ENCODE peak calls at places on chromosomes 2 and 18, in seven cellular contexts. Z is hepatocyte, E is GM23248, K is GM23338, U is neural progenitor cell, W is HCT116, X is PC-3. D is an unnamed sample.
A peak's percentile ranks its signal among the peaks of the same experiment; 100 is the strongest.

GRCh38 chr2:69082430-69082997 is 69.5 kb downstream of the ANTXR1 start:
- DNase-seq in Z (peak; percentile 79), E (peak; percentile 79), K (no peak), U (no peak), W (no peak), X (peak; percentile 95), D (no peak)

GRCh38 chr18:22324191-22325131 is 93.3 kb downstream of the CTAGE1 start:
- DNase-seq in Z (peak; percentile 70), E (peak; percentile 47), K (peak; percentile 80), U (peak; percentile 83), W (no peak), X (no peak), D (no peak)

GRCh38 chr2:12316464-12316863 is 400.3 kb upstream of the TRIB2 start:
- DNase-seq in Z (no peak), E (no peak), K (no peak), U (no peak), W (no peak), X (no peak), D (no peak)

GRCh38 chr2:46873632-46874068 is 42.0 kb downstream of the MCFD2 start:
- DNase-seq in Z (peak; percentile 88), E (peak; percentile 98), K (no peak), U (no peak), W (peak; percentile 76), X (peak; percentile 97), D (no peak)

GRCh38 chr2:128260239-128261138 is 58.2 kb downstream of the HS6ST1 start:
- DNase-seq in Z (peak; percentile 90), E (peak; percentile 98), K (peak; percentile 79), U (peak; percentile 83), W (peak; percentile 4), X (peak; percentile 32), D (no peak)

GRCh38 chr2:240163056-240163714 is 22.7 kb upstream of the OTOS start:
- DNase-seq in Z (no peak), E (no peak), K (no peak), U (no peak), W (no peak), X (no peak), D (no peak)

GRCh38 chr2:137865954-137866540 is 98.2 kb upstream of the HNMT start:
- DNase-seq in Z (peak; percentile 68), E (peak; percentile 53), K (peak; percentile 80), U (peak; percentile 70), W (peak; percentile 53), X (peak; percentile 75), D (peak; percentile 45)

GRCh38 chr18:75206637-75207297 is 2.2 kb downstream of the PTGR3 start:
- DNase-seq in Z (no peak), E (no peak), K (peak; percentile 46), U (no peak), W (no peak), X (no peak), D (no peak)

GRCh38 chr18:42137671-42138375 is 182.8 kb downstream of the PIK3C3 start:
- DNase-seq in Z (no peak), E (no peak), K (no peak), U (no peak), W (no peak), X (no peak), D (no peak)

GRCh38 chr18:23126352-23127056 is 8.8 kb upstream of the CABLES1 start:
- DNase-seq in Z (no peak), E (peak; percentile 72), K (no peak), U (no peak), W (no peak), X (no peak), D (no peak)

GRCh38 chr2:72330673-72331072 is 183.0 kb upstream of the CYP26B1 start:
- DNase-seq in Z (peak; percentile 8), E (no peak), K (no peak), U (no peak), W (no peak), X (peak; percentile 5), D (no peak)

GRCh38 chr2:216554755-216555154 is 56.1 kb downstream of the RPL37A start:
- DNase-seq in Z (no peak), E (no peak), K (no peak), U (no peak), W (no peak), X (peak; percentile 30), D (no peak)

GRCh38 chr2:54967269-54967668 is 83.0 kb downstream of the RTN4 start:
- DNase-seq in Z (no peak), E (no peak), K (peak; percentile 42), U (peak; percentile 80), W (no peak), X (no peak), D (no peak)

GRCh38 chr2:172403881-172404470 is 23.4 kb upstream of the ITGA6 start:
- DNase-seq in Z (no peak), E (no peak), K (no peak), U (no peak), W (no peak), X (no peak), D (no peak)

GRCh38 chr2:129587426-129588064 is 391.9 kb upstream of the RAB6C start:
- DNase-seq in Z (no peak), E (no peak), K (peak; percentile 84), U (peak; percentile 31), W (no peak), X (no peak), D (no peak)

GRCh38 chr2:142131016-142131714 is at the start of gene LRP1B:
- DNase-seq in Z (peak; percentile 23), E (peak; percentile 46), K (peak; percentile 57), U (peak; percentile 63), W (no peak), X (no peak), D (peak; percentile 49)

GRCh38 chr18:41096504-41096903 is 858.5 kb upstream of the PIK3C3 start:
- DNase-seq in Z (peak; percentile 14), E (peak; percentile 24), K (no peak), U (peak; percentile 15), W (no peak), X (peak; percentile 37), D (peak; percentile 35)

GRCh38 chr2:34836361-34836760 is 1237.3 kb upstream of the FAM98A start:
- DNase-seq in Z (no peak), E (no peak), K (no peak), U (no peak), W (no peak), X (no peak), D (no peak)

GRCh38 chr2:193153576-193153975 is 958.8 kb upstream of the TMEFF2 start:
- DNase-seq in Z (no peak), E (no peak), K (no peak), U (no peak), W (no peak), X (no peak), D (no peak)

GRCh38 chr2:71941731-71942575 is 205.7 kb downstream of the CYP26B1 start:
- DNase-seq in Z (no peak), E (no peak), K (no peak), U (no peak), W (no peak), X (no peak), D (no peak)

GRCh38 chr2:224861266-224861665 is 145.1 kb upstream of the CCDC195 start:
- DNase-seq in Z (no peak), E (no peak), K (no peak), U (no peak), W (no peak), X (no peak), D (no peak)

GRCh38 chr18:6714027-6714426 is 15.5 kb upstream of the ARHGAP28 start:
- DNase-seq in Z (no peak), E (no peak), K (peak; percentile 64), U (no peak), W (no peak), X (no peak), D (no peak)

GRCh38 chr18:4400911-4401310 is 54.2 kb downstream of the DLGAP1 start:
- DNase-seq in Z (no peak), E (no peak), K (no peak), U (no peak), W (no peak), X (no peak), D (no peak)

GRCh38 chr2:86293612-86294011 is 43.8 kb downstream of the REEP1 start:
- DNase-seq in Z (no peak), E (no peak), K (no peak), U (no peak), W (no peak), X (peak; percentile 35), D (no peak)
- TF ChIP-seq EZH2phosphoT487 in Z (no peak), E (no peak), K (no peak), U (no peak), W (no peak), X (no peak), D (no peak)

GRCh38 chr2:6942848-6943247 is 25.6 kb downstream of the RNF144A start:
- DNase-seq in Z (no peak), E (no peak), K (no peak), U (no peak), W (no peak), X (no peak), D (no peak)
- TF ChIP-seq EZH2 in Z (no peak), E (no peak), K (no peak), U (no peak), W (no peak), X (no peak), D (no peak)

DNA sequence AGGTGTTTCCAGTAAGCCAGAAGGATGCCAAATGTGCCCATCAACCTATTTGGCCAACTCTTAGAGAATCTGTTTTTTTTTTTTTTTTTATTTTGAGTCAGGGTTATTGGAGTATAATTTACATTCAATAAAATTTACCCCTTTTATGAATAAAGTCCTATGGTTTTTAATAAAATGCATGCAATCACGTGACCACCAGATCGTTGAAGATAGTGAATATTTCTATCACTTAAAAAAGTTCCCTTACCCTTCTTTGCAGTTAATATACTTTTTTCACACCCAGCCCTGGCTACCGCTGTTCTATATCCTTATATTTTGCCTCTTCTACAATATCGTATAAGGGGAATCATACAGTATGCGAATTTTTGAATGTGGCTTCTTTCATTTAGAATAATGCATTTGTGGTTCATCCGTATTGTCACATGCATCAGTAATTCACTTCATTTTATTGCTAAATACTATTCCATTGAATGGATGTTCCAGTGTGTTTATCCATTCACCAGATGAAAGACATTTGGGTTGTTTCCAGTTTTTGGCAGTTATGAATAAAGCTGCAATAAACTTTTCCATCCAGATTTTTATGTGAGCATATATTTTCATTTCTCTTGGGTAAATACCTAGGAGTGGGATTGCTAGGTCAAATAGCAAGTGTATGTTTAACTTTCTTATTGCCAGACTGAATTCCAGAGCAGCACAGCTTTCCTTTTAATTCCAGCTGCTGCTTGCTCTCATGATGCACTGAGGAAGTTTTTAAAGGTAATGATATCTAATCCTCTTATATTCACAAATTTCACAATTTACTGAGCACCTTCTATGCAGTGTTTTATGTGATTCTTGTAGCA is 156.3 kb upstream of the NT5C1B start:
- DNase-seq in Z (no peak), E (no peak), K (no peak), U (no peak), W (no peak), X (peak; percentile 42), D (no peak)
- H3K4me2 ChIP-seq in Z (no peak overlapping the region), E (no peak overlapping the region), K (no peak overlapping the region), U (no peak overlapping the region), W (no peak overlapping the region), X (no peak overlapping the region), D (no peak overlapping the region)

DNA sequence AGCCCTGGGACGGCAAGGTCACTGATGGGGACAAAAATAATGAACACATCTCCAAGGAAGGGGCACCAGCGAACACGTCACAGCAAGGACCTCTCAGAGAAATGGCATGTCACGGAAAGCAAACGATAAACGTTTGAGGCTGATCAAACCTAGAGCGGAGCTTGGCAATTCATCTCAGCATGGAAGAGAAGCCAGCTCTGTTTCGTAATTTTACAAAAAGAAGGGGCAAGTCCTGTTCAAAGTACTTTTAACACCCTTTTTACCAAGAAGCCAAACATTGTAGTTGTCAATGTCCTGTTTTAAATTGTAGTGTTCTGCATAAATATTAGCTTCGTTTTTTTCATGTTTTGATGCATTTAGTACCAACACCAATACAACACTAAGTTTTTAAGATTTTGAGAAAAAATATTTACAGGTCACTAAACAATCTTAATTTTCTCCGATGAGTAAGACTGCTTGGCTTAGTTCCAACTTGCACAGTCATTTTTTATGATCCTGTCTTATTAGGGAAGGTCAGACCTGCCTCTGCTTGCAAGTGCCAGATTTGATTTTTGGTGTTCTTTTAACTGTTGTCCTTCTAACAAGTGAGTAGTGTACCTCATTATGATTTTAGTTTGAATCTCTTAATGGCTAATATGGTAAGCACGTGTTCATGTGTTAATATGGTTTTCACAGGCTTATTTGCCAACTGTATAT is 818.5 kb upstream of the SALL3 start:
- DNase-seq in Z (no peak), E (peak; percentile 1), K (no peak), U (no peak), W (no peak), X (peak; percentile 19), D (no peak)
- TF ChIP-seq EZH2phosphoT487 in Z (no peak), E (no peak), K (no peak), U (no peak), W (no peak), X (no peak), D (no peak)

D was measured in MM.1S.